ENCODE peak calls at places on chromosomes 3 and 15, in five cellular contexts. V is A673, B is neuronal stem cell, I is A549, Q is left lung. O is an unnamed sample.

GRCh38 chr3:29705906-29706507 is 425.1 kb downstream of the RBMS3 start:
- DNase-seq in I (no peak), Q (no peak), V (no peak), B (no peak), O (no peak)

GRCh38 chr3:128547368-128547987 is 54.5 kb upstream of the GATA2 start:
- DNase-seq in Q (no peak), B (no peak), I (no peak), V (no peak), O (no peak)

GRCh38 chr3:73121684-73122331 is 60.3 kb downstream of the EBLN2 start:
- DNase-seq in V (peak; percentile 10), Q (no peak), I (no peak), B (no peak), O (no peak)

GRCh38 chr3:73448041-73448440 is 176.7 kb downstream of the PDZRN3 start:
- DNase-seq in B (no peak), Q (no peak), V (no peak), I (no peak), O (no peak)

GRCh38 chr15:90006217-90007088 is 5.3 kb downstream of the ZNF710 start:
- DNase-seq in V (no peak), Q (no peak), I (no peak), B (no peak), O (no peak)

GRCh38 chr3:29144807-29145206 is 136.1 kb upstream of the RBMS3 start:
- DNase-seq in V (peak; percentile 86), I (no peak), B (no peak), Q (no peak), O (no peak)

GRCh38 chr15:23687143-23687470 is at the start of gene NDN:
- DNase-seq in I (no peak), B (peak; percentile 57), V (no peak), Q (peak; percentile 82), O (no peak)

GRCh38 chr3:65793495-65794200 is 245.1 kb downstream of the MAGI1 start:
- DNase-seq in B (no peak), V (no peak), Q (no peak), I (no peak), O (no peak)

GRCh38 chr3:38561746-38562466 is 65.8 kb downstream of the EXOG start:
- DNase-seq in I (no peak), V (no peak), B (no peak), Q (no peak), O (no peak)

GRCh38 chr3:186427627-186428026 is 65.6 kb upstream of the DGKG start:
- DNase-seq in V (no peak), I (no peak), Q (no peak), B (no peak), O (no peak)

GRCh38 chr15:101435761-101436160 is 53.7 kb downstream of the PCSK6 start:
- DNase-seq in I (no peak), V (no peak), Q (no peak), B (no peak), O (no peak)

GRCh38 chr3:40780801-40781406 is 256.1 kb downstream of the ZNF621 start:
- DNase-seq in I (no peak), V (no peak), B (peak; percentile 14), Q (no peak), O (no peak)

GRCh38 chr3:141414141-141414689 is 45.9 kb downstream of the ZBTB38 start:
- DNase-seq in I (no peak), Q (no peak), V (no peak), B (no peak), O (no peak)

GRCh38 chr3:99638244-99638948 is at the start of gene COL8A1:
- DNase-seq in I (no peak), Q (peak; percentile 87), V (peak; percentile 29), B (peak; percentile 26), O (no peak)

GRCh38 chr15:81098349-81098748 is 35.7 kb upstream of the CFAP161 start:
- DNase-seq in I (no peak), Q (no peak), B (no peak), V (no peak), O (no peak)

GRCh38 chr3:18559323-18559972 is 134.3 kb upstream of the SATB1 start:
- DNase-seq in Q (no peak), B (peak; percentile 40), V (peak; percentile 71), I (peak; percentile 7), O (peak; percentile 11)

GRCh38 chr3:107452436-107452835 is 70.3 kb upstream of the BBX start:
- DNase-seq in B (no peak), V (no peak), I (no peak), Q (no peak), O (no peak)

GRCh38 chr15:36775209-36775608 is 195.8 kb downstream of the CDIN1 start:
- DNase-seq in B (no peak), V (no peak), Q (no peak), I (no peak), O (no peak)

GRCh38 chr3:159859424-159859823 is 129.2 kb upstream of the IL12A start:
- DNase-seq in V (no peak), B (no peak), Q (no peak), I (no peak), O (no peak)

GRCh38 chr3:64992462-64993285 is 304.9 kb upstream of the ADAMTS9 start:
- DNase-seq in Q (no peak), B (no peak), V (no peak), I (no peak), O (no peak)

GRCh38 chr15:37056168-37056893 is 44.0 kb downstream of the MEIS2 start:
- DNase-seq in I (no peak), V (peak; percentile 6), B (peak; percentile 51), Q (peak; percentile 64), O (no peak)

GRCh38 chr3:71962561-71963240 is 177.8 kb upstream of the PROK2 start:
- DNase-seq in V (no peak), Q (no peak), I (no peak), B (no peak), O (no peak)

GRCh38 chr15:95698971-95699370 is 631.5 kb upstream of the NR2F2 start:
- DNase-seq in B (no peak), Q (no peak), I (no peak), V (no peak), O (no peak)

GRCh38 chr15:92323480-92323879 is 70.2 kb upstream of the ST8SIA2 start:
- DNase-seq in Q (no peak), B (no peak), V (no peak), I (no peak), O (no peak)

GRCh38 chr3:30154853-30155252 is 451.5 kb upstream of the TGFBR2 start:
- DNase-seq in I (no peak), B (no peak), Q (no peak), V (no peak), O (no peak)

GRCh38 chr15:39979606-39980005 is 45.7 kb downstream of the EIF2AK4 start:
- DNase-seq in B (no peak), I (no peak), V (no peak), Q (no peak), O (no peak)

GRCh38 chr15:37425541-37425940 is 325.2 kb upstream of the MEIS2 start:
- DNase-seq in V (no peak), B (no peak), Q (no peak), I (no peak), O (no peak)

GRCh38 chr3:123660900-123661299 is 76.0 kb upstream of the HACD2 start:
- DNase-seq in I (no peak), Q (peak; percentile 90), V (peak; percentile 45), B (no peak), O (no peak)

GRCh38 chr15:46855388-46855787 is 861.9 kb upstream of the SEMA6D start:
- DNase-seq in I (no peak), V (no peak), Q (no peak), B (no peak), O (no peak)
- H3K9me3 ChIP-seq in I (no peaks in the 10 kb centered on the region), V (no peaks in the 10 kb centered on the region), Q (no peaks in the 10 kb centered on the region), B (no peaks in the 10 kb centered on the region), O (no peaks in the 10 kb centered on the region)

DNA sequence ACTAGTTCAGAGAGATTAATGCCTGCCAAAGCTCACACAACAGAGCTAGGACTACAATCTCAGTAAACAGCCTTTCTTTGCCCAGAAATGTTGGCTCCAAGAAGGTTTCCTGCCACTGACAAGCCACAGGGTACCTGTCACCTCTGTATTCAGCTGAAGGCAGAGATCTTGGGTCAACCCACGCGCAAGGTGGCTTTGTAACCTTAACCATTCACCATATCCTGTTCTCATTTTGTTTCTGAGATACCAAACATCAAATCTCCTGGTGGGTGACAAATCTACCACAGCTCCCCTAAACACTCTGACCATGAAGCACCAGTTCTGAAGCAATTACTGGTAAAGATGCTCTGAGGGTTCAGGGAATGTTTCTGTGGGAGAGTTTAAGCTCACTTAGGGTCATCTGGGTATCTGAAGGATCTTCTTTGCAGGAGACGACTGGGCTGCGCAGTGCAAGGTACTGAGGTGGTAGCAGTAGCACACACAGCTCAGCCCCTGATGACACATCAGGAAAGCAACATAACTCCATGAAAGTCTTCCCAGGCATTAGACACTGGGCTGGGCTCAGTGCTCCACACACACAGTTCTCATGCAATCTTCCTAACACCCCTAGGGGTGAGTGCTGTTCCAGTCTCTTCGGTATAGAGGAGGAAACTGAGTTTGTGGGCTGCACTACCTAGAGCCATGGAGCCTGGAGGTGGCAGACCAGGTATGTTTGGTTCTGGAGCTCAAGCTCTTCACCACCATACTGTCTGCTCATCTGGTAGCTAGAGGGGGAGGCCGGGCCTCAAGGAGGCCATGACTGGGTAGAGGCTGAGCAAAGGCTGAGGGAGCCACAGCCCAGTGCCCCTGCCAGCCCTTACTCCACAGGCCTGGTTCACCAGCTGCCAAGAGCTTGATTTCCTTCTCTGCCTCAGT is 7.7 kb downstream of the CXCR6 start:
- DNase-seq in V (no peak), I (no peak), Q (no peak), B (no peak), O (peak; percentile 27)
- H3K27ac ChIP-seq in V (no peak overlapping the region), I (no peak overlapping the region), Q (no peak overlapping the region), B (no peak overlapping the region), O (peak overlapping the region; percentile 60)

GRCh38 chr15:52180851-52181450 is 10.2 kb downstream of the GNB5 start:
- DNase-seq in B (no peak), I (no peak), V (no peak), Q (no peak), O (no peak)
- H3K4me3 ChIP-seq in B (no peak overlapping the region), I (no peak overlapping the region), V (no peak overlapping the region), Q (no peak overlapping the region), O (peak overlapping the region; percentile 96)

GRCh38 chr15:25250011-25250596 is 188.7 kb downstream of the UBE3A start:
- DNase-seq in V (no peak), Q (peak; percentile 43), I (no peak), B (no peak), O (no peak)

GRCh38 chr15:25246641-25247417 is 192.0 kb downstream of the UBE3A start:
- DNase-seq in I (no peak), Q (peak; percentile 59), V (no peak), B (no peak), O (no peak)

GRCh38 chr15:25249236-25250010 is 189.4 kb downstream of the UBE3A start:
- DNase-seq in B (no peak), Q (peak; percentile 27), V (no peak), I (no peak), O (no peak)

GRCh38 chr15:25247418-25248030 is 191.3 kb downstream of the UBE3A start:
- DNase-seq in V (no peak), Q (peak; percentile 25), B (no peak), I (no peak), O (no peak)

DNA sequence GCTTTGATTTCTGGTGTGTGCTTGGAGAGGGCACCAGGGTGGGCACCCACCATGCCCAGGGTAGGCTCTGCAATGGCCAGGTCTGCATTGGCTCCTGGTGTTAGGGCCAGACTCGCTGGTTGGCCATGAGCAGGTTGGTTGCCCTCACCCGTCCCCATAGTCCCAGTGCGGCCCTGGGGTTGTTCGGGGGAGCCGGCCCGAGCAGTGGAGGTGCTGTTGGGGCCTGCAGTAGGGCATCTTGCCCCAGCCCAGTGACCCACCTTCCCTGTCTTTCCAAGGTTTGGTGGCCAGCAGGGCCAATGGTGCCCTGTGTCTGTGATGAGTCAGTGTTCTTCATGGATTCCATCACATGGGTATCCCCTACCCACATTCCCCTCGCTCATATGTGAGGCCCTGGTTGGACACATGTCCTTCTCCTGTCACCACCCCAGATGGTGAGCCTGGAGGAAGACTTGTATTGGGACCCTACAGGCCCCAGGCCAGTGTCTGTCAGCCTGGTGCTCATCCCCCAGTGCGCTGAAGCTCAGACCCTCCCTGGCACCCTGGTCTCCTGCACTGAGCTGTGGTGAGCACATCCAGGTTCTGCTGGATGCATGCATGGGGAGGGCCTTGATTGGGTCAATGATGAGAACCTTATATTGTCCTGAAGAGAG is 190.1 kb downstream of the UBE3A start:
- DNase-seq in V (no peak), I (no peak), B (no peak), Q (peak; percentile 62), O (no peak)
- H3K9me3 ChIP-seq in V (peaks cover 39% of the 10 kb centered on the region), I (no peaks in the 10 kb centered on the region), B (peaks cover 27% of the 10 kb centered on the region), Q (no peaks in the 10 kb centered on the region), O (no peaks in the 10 kb centered on the region)